ENCODE peak calls at places on chromosomes 6 and 20, in six cellular contexts. R is upper lobe of left lung, T is natural killer cell, O is lower leg skin, Y is glutamatergic neuron, M is tibial artery. W is an unnamed sample.

GRCh38 chr6:1590580-1590979 is 19.1 kb upstream of the FOXC1 start:
- DNase-seq in R (no peak), T (no peak), O (peak; percentile 78), Y (no peak), M (peak; percentile 32), W (no peak)

GRCh38 chr6:77092971-77093370 is 370.3 kb downstream of the HTR1B start:
- DNase-seq in R (no peak), T (no peak), O (no peak), Y (no peak), M (no peak), W (no peak)

GRCh38 chr6:130922922-130923321 is 95.7 kb downstream of the SMLR1 start:
- DNase-seq in R (no peak), T (no peak), O (no peak), Y (no peak), M (no peak), W (no peak)

GRCh38 chr20:53767206-53767924 is 173.7 kb upstream of the ZNF217 start:
- DNase-seq in R (no peak), T (no peak), O (no peak), Y (peak; percentile 36), M (no peak), W (no peak)

GRCh38 chr6:133184798-133185380 is 56.3 kb upstream of the EYA4 start:
- DNase-seq in R (no peak), T (no peak), O (no peak), Y (no peak), M (no peak), W (no peak)

GRCh38 chr6:1619666-1620503 is 10.2 kb downstream of the FOXC1 start:
- DNase-seq in R (no peak), T (no peak), O (no peak), Y (peak; percentile 46), M (peak; percentile 86), W (no peak)

GRCh38 chr20:63697868-63698545 is 1.6 kb downstream of the TNFRSF6B start:
- DNase-seq in R (no peak), T (no peak), O (peak; percentile 83), Y (no peak), M (peak; percentile 67), W (no peak)

GRCh38 chr6:150767585-150768164 is 97.8 kb upstream of the MTHFD1L start:
- DNase-seq in R (no peak), T (no peak), O (peak; percentile 82), Y (no peak), M (no peak), W (no peak)

GRCh38 chr6:25222006-25222715 is 57.0 kb upstream of the CARMIL1 start:
- DNase-seq in R (no peak), T (no peak), O (no peak), Y (no peak), M (no peak), W (no peak)

GRCh38 chr6:166476061-166476591 is 93.4 kb upstream of the MPC1 start:
- DNase-seq in R (no peak), T (no peak), O (no peak), Y (peak; percentile 8), M (peak; percentile 41), W (no peak)

GRCh38 chr6:32195902-32196681 is 3.6 kb upstream of the GPSM3 start:
- DNase-seq in R (peak; percentile 93), T (peak; percentile 68), O (peak; percentile 98), Y (peak; percentile 90), M (peak; percentile 94), W (peak; percentile 96)

GRCh38 chr6:101018157-101018556 is 137.0 kb upstream of the ASCC3 start:
- DNase-seq in R (no peak), T (no peak), O (no peak), Y (no peak), M (no peak), W (no peak)

GRCh38 chr6:373773-374724 is 17.5 kb upstream of the IRF4 start:
- DNase-seq in R (no peak), T (no peak), O (no peak), Y (no peak), M (peak; percentile 56), W (no peak)

GRCh38 chr6:162032620-162033019 is 694.9 kb downstream of the PRKN start:
- DNase-seq in R (no peak), T (no peak), O (no peak), Y (no peak), M (no peak), W (no peak)

GRCh38 chr6:47246556-47246955 is 63.1 kb downstream of the TNFRSF21 start:
- DNase-seq in R (no peak), T (no peak), O (no peak), Y (no peak), M (no peak), W (no peak)

GRCh38 chr6:11675610-11676009 is 103.0 kb downstream of the ADTRP start:
- DNase-seq in R (no peak), T (no peak), O (no peak), Y (no peak), M (no peak), W (no peak)
- TF ChIP-seq CTCF in R (no peak), T (no peak), O (no peak), Y (no peak), M (no peak), W (no peak)

GRCh38 chr20:36744764-36745191 is 1.1 kb downstream of the NDRG3 start:
- DNase-seq in R (peak; percentile 40), T (no peak), O (no peak), Y (peak; percentile 26), M (peak; percentile 83), W (peak; percentile 26)

GRCh38 chr20:36742558-36742957 is 3.3 kb downstream of the NDRG3 start:
- DNase-seq in R (no peak), T (no peak), O (no peak), Y (no peak), M (no peak), W (no peak)

GRCh38 chr20:36745927-36746659 is at the start of gene NDRG3:
- DNase-seq in R (peak; percentile 98), T (peak; percentile 83), O (peak; percentile 98), Y (peak; percentile 92), M (peak; percentile 98), W (peak; percentile 93)

GRCh38 chr20:36744243-36744642 is 1.6 kb downstream of the NDRG3 start:
- DNase-seq in R (no peak), T (no peak), O (no peak), Y (no peak), M (no peak), W (no peak)

DNA sequence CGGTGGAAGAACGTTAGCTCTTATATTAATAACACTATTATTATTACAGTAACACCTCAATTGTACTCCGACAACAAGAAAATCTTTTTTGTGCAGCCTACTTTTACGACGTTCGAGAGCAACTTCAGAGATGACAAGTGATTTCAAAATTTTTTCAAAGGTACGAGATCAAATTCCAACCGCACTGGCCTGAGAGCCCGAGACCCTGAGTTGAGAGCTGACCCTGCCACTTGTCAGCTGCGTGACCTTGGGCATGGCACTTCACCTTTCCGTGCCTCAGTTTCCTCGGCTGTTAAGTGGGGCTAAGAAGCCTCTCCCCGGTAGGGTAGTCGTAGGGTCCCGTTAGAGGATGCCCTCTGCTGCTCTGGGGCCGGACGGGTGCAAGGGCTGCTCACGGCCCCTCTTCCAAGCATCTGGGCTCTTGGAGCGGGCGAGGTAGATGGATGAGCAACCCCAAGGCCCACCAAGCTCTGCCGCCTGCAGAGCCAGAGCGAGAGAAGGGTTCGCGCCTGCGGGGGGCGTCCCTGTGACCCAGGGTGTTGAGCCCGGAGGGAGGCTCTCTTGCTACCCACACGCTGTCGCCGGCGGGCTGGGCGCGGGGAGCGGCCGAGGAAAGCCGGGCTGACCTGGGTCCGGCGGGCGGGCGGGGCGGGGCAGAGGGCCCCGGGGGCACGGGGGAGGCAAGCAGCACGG is 510 bp downstream of the NDRG3 start:
- DNase-seq in R (peak; percentile 21), T (no peak), O (no peak), Y (peak; percentile 50), M (peak; percentile 65), W (peak; percentile 27)
- TF ChIP-seq CTCF in R (no peak), T (peak; percentile 24), O (no peak), Y (no peak), M (no peak), W (no peak)

GRCh38 chr6:37019065-37019450 is 13.6 kb downstream of the FGD2 start:
- DNase-seq in R (no peak), T (no peak), O (no peak), Y (no peak), M (no peak), W (no peak)

GRCh38 chr6:37020426-37021211 is 15.2 kb downstream of the FGD2 start:
- DNase-seq in R (peak; percentile 48), T (no peak), O (no peak), Y (no peak), M (no peak), W (no peak)

GRCh38 chr6:37018152-37019064 is 13.0 kb downstream of the FGD2 start:
- DNase-seq in R (peak; percentile 95), T (peak; percentile 81), O (peak; percentile 98), Y (peak; percentile 96), M (peak; percentile 93), W (peak; percentile 90)

GRCh38 chr6:37022135-37022863 is 16.8 kb downstream of the FGD2 start:
- DNase-seq in R (no peak), T (no peak), O (no peak), Y (no peak), M (no peak), W (no peak)

GRCh38 chr6:37021356-37022129 is 16.1 kb downstream of the FGD2 start:
- DNase-seq in R (no peak), T (peak; percentile 34), O (no peak), Y (no peak), M (no peak), W (no peak)
- TF ChIP-seq CTCF in R (peak; percentile 12), T (peak; percentile 50), O (no peak), Y (no peak), M (no peak), W (no peak)

GRCh38 chr6:33492093-33492492 is 37.7 kb downstream of the ZBTB9 start:
- DNase-seq in R (no peak), T (no peak), O (peak; percentile 39), Y (no peak), M (no peak), W (no peak)
- TF ChIP-seq CTCF in R (no peak), T (no peak), O (no peak), Y (no peak), M (no peak), W (no peak)

GRCh38 chr6:170522565-170523183 is 30.4 kb downstream of the PSMB1 start:
- DNase-seq in R (no peak), T (no peak), O (no peak), Y (peak; percentile 69), M (no peak), W (no peak)
- TF ChIP-seq CTCF in R (no peak), T (no peak), O (no peak), Y (peak; percentile 30), M (no peak), W (no peak)

W was measured in uterus.